ENCODE peak calls at places on chromosomes 6 and 20, in four cellular contexts. L, Q, N and J are unnamed samples. For H3K4me1, the result is how much of the 10 kb centered on the place peaks cover.

GRCh38 chr6:148452921-148453320 is 110.3 kb downstream of the SASH1 start:
- DNase-seq in L (no peak), N (no peak), Q (no peak), J (no peak)

GRCh38 chr20:35279533-35280174 is 1.7 kb upstream of the MMP24OS start:
- DNase-seq in N (no peak), Q (no peak), L (peak), J (no peak)

GRCh38 chr20:37519508-37520416 is 1.3 kb upstream of the NNAT start:
- DNase-seq in L (no peak), Q (no peak), N (no peak), J (no peak)

GRCh38 chr6:67073938-67074337 is 1366.9 kb upstream of the EYS start:
- DNase-seq in L (no peak), N (no peak), Q (no peak), J (no peak)

GRCh38 chr20:41330343-41330720 is 10.3 kb upstream of the LPIN3 start:
- DNase-seq in Q (peak), L (peak), N (peak), J (no peak)

GRCh38 chr20:52083627-52084232 is 107.8 kb downstream of the ZFP64 start:
- DNase-seq in L (peak), Q (no peak), N (peak), J (peak)

GRCh38 chr6:32752580-32752979 is 10.8 kb downstream of the HLA-DQB2 start:
- DNase-seq in Q (no peak), L (peak), N (no peak), J (no peak)

GRCh38 chr20:63223121-63223825 is 7.3 kb upstream of the YTHDF1 start:
- DNase-seq in Q (no peak), L (no peak), N (no peak), J (peak)

GRCh38 chr6:158057213-158057987 is 75.7 kb downstream of the SYNJ2 start:
- DNase-seq in Q (no peak), N (peak), L (peak), J (no peak)

GRCh38 chr20:50085481-50086365 is 27.2 kb downstream of the UBE2V1 start:
- DNase-seq in L (peak), N (peak), Q (peak), J (no peak)

DNA sequence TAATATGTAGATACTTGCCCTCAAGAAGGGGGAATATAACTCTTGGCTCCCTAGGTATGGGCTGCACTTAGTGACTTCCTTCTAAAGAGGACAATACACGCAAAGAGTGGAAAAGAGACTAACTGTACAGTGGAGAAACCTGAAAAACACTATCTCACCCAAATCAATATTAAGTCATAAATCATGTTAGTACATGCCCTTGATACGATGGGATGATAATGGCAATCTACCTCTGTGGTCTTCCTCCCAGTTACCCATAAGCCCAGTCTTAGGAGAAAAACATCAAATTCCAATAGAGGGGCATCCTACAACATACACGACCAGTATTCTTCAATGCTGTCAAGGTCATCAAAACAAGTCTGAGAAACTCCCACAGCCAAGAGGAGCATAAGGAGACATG is 1.3 kb downstream of the TRIM26 start:
- DNase-seq in N (no peak), L (no peak), Q (no peak), J (no peak)
- H3K4me1 ChIP-seq in N (under half), L (under half), Q (under half), J (half or more)

GRCh38 chr6:53730767-53731166 is 64.0 kb upstream of the LRRC1 start:
- DNase-seq in Q (no peak), L (no peak), N (no peak), J (no peak)

GRCh38 chr6:53727748-53728147 is 62.2 kb upstream of the KLHL31 start:
- DNase-seq in N (peak), L (no peak), Q (no peak), J (no peak)

GRCh38 chr6:53731906-53732636 is 62.7 kb upstream of the LRRC1 start:
- DNase-seq in Q (no peak), L (no peak), N (peak), J (no peak)

GRCh38 chr6:53725791-53726575 is 60.4 kb upstream of the KLHL31 start:
- DNase-seq in N (peak), L (peak), Q (peak), J (peak)

DNA sequence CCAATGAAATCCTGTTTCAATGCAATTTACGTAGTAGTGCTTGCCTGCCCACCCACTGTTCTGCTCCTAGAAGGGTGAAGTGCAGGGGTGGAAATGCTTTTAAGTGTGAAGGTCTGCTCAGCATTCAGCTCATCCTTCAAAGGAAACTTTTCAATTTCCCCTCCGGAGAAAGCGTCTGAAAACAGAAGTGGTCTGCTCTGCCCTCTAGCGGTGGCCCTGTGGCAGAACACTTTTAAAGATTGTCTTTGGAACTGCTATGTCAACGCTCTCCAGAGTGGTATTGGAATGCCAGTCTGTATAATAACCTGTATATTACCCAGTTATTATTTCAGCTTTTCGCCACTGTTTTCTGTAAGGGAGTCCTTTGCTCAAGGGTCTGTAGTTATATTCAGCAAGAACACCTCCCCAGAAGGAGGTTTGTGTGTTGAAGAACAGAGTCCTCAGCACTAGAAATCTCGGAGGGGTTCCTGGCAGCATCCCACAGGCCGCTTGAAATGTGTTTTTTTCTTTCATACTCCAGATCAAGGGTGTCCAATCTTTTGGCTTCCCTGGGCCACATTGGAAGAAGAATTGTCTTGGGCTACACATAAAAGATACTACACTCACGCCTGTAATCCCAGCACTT is 63.1 kb upstream of the KLHL31 start:
- DNase-seq in N (no peak), L (peak), Q (no peak), J (peak)
- H3K4me3 ChIP-seq in N (no peak), L (no peak), Q (peak), J (no peak)

GRCh38 chr20:47351643-47352331 is 4.7 kb downstream of the ZMYND8 start:
- DNase-seq in Q (no peak), L (peak), N (no peak), J (no peak)

GRCh38 chr20:47353224-47353696 is 3.2 kb downstream of the ZMYND8 start:
- DNase-seq in N (no peak), L (no peak), Q (no peak), J (no peak)

GRCh38 chr20:47353697-47354387 is 2.7 kb downstream of the ZMYND8 start:
- DNase-seq in L (no peak), Q (no peak), N (peak), J (no peak)

GRCh38 chr20:47350691-47351545 is 5.6 kb downstream of the ZMYND8 start:
- DNase-seq in L (no peak), N (no peak), Q (no peak), J (no peak)

GRCh38 chr20:47352332-47353223 is 3.9 kb downstream of the ZMYND8 start:
- DNase-seq in L (peak), Q (no peak), N (peak), J (peak)
- H3K4me1 ChIP-seq in L (half or more), Q (half or more), N (half or more), J (half or more)

GRCh38 chr6:41638002-41638800 is at the start of gene MDFI:
- DNase-seq in N (no peak), L (peak), Q (no peak), J (no peak)

GRCh38 chr6:41636803-41637178 is 1.5 kb upstream of the MDFI start:
- DNase-seq in N (no peak), Q (no peak), L (peak), J (peak)

GRCh38 chr6:41635365-41635764 is 2.9 kb upstream of the MDFI start:
- DNase-seq in L (no peak), N (no peak), Q (no peak), J (no peak)

GRCh38 chr6:41638801-41639555 is 710 bp downstream of the MDFI start:
- DNase-seq in L (peak), Q (no peak), N (peak), J (no peak)

DNA sequence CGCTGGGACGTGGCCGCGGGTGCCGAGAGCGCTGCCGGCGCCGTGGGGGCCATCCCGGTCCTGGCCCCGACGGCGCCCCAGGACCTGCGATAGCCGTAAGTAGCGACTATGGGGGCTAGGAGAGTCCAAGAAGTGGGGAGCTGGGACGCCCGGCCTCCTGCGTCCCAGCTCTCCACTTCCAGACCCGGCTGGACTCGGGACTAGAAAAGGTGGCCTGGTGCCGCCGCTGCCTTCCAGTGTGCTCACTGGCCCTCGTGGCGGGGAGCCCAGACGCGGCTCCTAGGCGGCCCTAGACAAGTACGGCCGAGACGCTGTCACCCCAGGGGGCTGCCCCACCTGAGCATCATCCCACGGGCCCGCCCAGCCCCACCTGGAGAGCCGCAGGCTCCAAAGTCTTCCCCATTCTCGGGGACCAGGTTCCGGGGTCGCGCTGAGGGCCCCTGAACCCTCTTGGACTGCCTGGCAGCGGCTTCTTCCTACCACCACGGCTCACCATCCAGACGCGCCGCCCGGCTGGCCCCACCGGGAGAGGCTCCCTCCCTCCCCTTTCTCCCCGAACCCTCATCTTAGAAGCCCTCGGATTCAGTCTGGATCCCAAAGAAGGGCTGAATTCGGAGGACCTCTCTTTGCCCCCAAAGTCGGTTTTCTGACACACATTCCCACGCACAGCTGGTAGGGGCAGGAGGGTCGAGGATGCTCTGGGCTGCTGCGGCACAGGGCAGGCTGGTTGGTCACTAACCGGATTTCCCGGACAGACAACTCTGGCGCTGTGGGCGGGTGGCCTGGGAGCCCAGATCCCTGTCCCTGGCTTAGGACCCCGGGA is 878 bp upstream of the MDFI start:
- DNase-seq in L (peak), N (no peak), Q (no peak), J (no peak)
- H3K4me3 ChIP-seq in L (peak), N (peak), Q (peak), J (peak)